ENCODE peak calls at places on chromosomes 7 and 10, in four cellular contexts. S is GM23248, F is IMR-90, T is fibroblast of lung. D is an unnamed sample.
A peak's percentile ranks its signal among the peaks of the same experiment; 100 is the strongest.

GRCh38 chr7:116380030-116380429 is 119.5 kb upstream of the CAV2 start:
- DNase-seq in T (peak; percentile 43), S (peak; percentile 79), F (peak; percentile 62), D (no peak)

GRCh38 chr10:85788570-85788969 is 578.0 kb downstream of the GRID1 start:
- DNase-seq in T (no peak), F (no peak), S (no peak), D (no peak)

GRCh38 chr7:6579446-6579845 is 2.2 kb downstream of the ZDHHC4 start:
- DNase-seq in T (peak; percentile 8), F (peak; percentile 42), S (peak; percentile 54), D (no peak)

GRCh38 chr10:79223346-79224048 is 123.8 kb upstream of the PPIF start:
- DNase-seq in F (peak; percentile 86), T (peak; percentile 82), S (no peak), D (no peak)

GRCh38 chr7:140533394-140533872 is 54.1 kb upstream of the MKRN1 start:
- DNase-seq in S (no peak), T (no peak), F (peak; percentile 29), D (no peak)

GRCh38 chr7:98640375-98640774 is 23.3 kb downstream of the NPTX2 start:
- DNase-seq in F (no peak), S (no peak), T (no peak), D (no peak)

GRCh38 chr10:30184397-30185033 is 125.1 kb upstream of the JCAD start:
- DNase-seq in T (peak; percentile 46), S (peak; percentile 47), F (peak; percentile 23), D (no peak)

GRCh38 chr10:100334762-100335161 is 4.7 kb upstream of the PKD2L1 start:
- DNase-seq in S (no peak), T (no peak), F (no peak), D (no peak)

GRCh38 chr10:132207536-132208488 is 21.1 kb downstream of the DPYSL4 start:
- DNase-seq in T (no peak), F (no peak), S (no peak), D (no peak)

GRCh38 chr7:25611196-25611595 is 382.9 kb upstream of the NPVF start:
- DNase-seq in T (no peak), S (no peak), F (no peak), D (no peak)

GRCh38 chr7:3861941-3862340 is 560.9 kb downstream of the SDK1 start:
- DNase-seq in T (peak; percentile 81), F (peak; percentile 87), S (no peak), D (peak; percentile 86)

GRCh38 chr7:141262101-141262819 is 188.4 kb downstream of the TMEM178B start:
- DNase-seq in F (no peak), T (no peak), S (peak; percentile 26), D (no peak)

GRCh38 chr10:78310481-78311080 is 276.9 kb downstream of the RPS24 start:
- DNase-seq in S (no peak), T (no peak), F (no peak), D (no peak)

GRCh38 chr10:128604025-128604424 is 477.8 kb upstream of the MKI67 start:
- DNase-seq in S (no peak), F (no peak), T (no peak), D (no peak)

GRCh38 chr7:82210422-82211184 is 233.0 kb downstream of the CACNA2D1 start:
- DNase-seq in S (peak; percentile 8), T (no peak), F (peak; percentile 18), D (peak; percentile 4)

GRCh38 chr7:38681882-38682281 is 50.7 kb upstream of the AMPH start:
- DNase-seq in T (no peak), F (peak; percentile 31), S (peak; percentile 18), D (no peak)

GRCh38 chr10:113644185-113645120 is 19.4 kb downstream of the NRAP start:
- DNase-seq in F (peak; percentile 77), T (peak; percentile 84), S (peak; percentile 69), D (peak; percentile 55)

GRCh38 chr10:79409038-79410035 is 36.1 kb downstream of the ZCCHC24 start:
- DNase-seq in F (no peak), S (no peak), T (no peak), D (no peak)

GRCh38 chr7:22627136-22627535 is 99.9 kb upstream of the IL6 start:
- DNase-seq in T (peak; percentile 93), S (peak; percentile 45), F (peak; percentile 29), D (no peak)

GRCh38 chr7:100894860-100895700 is 608 bp downstream of the ACHE start:
- DNase-seq in S (peak; percentile 48), F (no peak), T (no peak), D (no peak)

GRCh38 chr10:116521424-116522305 is 24.1 kb upstream of the PNLIP start:
- DNase-seq in T (peak; percentile 27), S (peak; percentile 58), F (peak; percentile 52), D (peak; percentile 30)

GRCh38 chr10:126259883-126260282 is 128.4 kb downstream of the ADAM12 start:
- DNase-seq in T (no peak), F (no peak), S (no peak), D (no peak)

GRCh38 chr7:78039791-78040776 is 241.5 kb downstream of the PHTF2 start:
- DNase-seq in T (no peak), S (peak; percentile 26), F (no peak), D (no peak)

GRCh38 chr7:120920034-120920433 is 30.5 kb upstream of the ING3 start:
- DNase-seq in T (no peak), F (no peak), S (no peak), D (no peak)

GRCh38 chr10:54554028-54554427 is 247.0 kb downstream of the PCDH15 start:
- DNase-seq in T (no peak), S (no peak), F (no peak), D (no peak)

GRCh38 chr7:28301148-28301641 is 111.1 kb upstream of the CREB5 start:
- DNase-seq in T (peak; percentile 68), S (peak; percentile 88), F (peak; percentile 51), D (peak; percentile 79)

GRCh38 chr10:111004016-111004415 is 72.8 kb upstream of the ADRA2A start:
- DNase-seq in S (peak; percentile 16), F (no peak), T (no peak), D (peak; percentile 35)

GRCh38 chr10:71708301-71708703 is 11.3 kb downstream of the C10orf105 start:
- DNase-seq in S (peak; percentile 57), F (no peak), T (peak; percentile 19), D (no peak)

GRCh38 chr10:46033602-46034011 is 3.2 kb upstream of the NCOA4 start:
- DNase-seq in F (peak; percentile 83), T (peak; percentile 79), S (peak; percentile 86), D (peak; percentile 73)

GRCh38 chr7:151700621-151701185 is 176.2 kb downstream of the PRKAG2 start:
- DNase-seq in F (peak; percentile 62), S (peak; percentile 84), T (peak; percentile 79), D (peak; percentile 28)

GRCh38 chr10:61076572-61077114 is 132.7 kb upstream of the RHOBTB1 start:
- DNase-seq in S (no peak), T (no peak), F (no peak), D (no peak)

GRCh38 chr10:7872041-7872442 is 53.7 kb downstream of the TAF3 start:
- DNase-seq in T (no peak), F (peak; percentile 11), S (peak; percentile 44), D (peak; percentile 27)

GRCh38 chr7:12570148-12570528 is 382 bp upstream of the SCIN start:
- DNase-seq in T (no peak), F (no peak), S (peak; percentile 54), D (peak; percentile 67)

GRCh38 chr10:24417053-24417452 is 208.1 kb downstream of the KIAA1217 start:
- DNase-seq in F (no peak), T (no peak), S (no peak), D (no peak)

GRCh38 chr7:75617634-75618234 is 121.0 kb downstream of the HIP1 start:
- DNase-seq in T (peak; percentile 6), S (no peak), F (no peak), D (no peak)

GRCh38 chr10:98150544-98150943 is 16.1 kb downstream of the R3HCC1L start:
- DNase-seq in S (no peak), T (peak; percentile 69), F (peak; percentile 56), D (no peak)

GRCh38 chr7:41170466-41170865 is 532.4 kb downstream of the INHBA start:
- DNase-seq in S (no peak), T (peak; percentile 47), F (peak; percentile 20), D (no peak)

GRCh38 chr10:6348091-6348862 is 145.5 kb downstream of the PFKFB3 start:
- DNase-seq in T (peak; percentile 70), S (peak; percentile 64), F (no peak), D (no peak)

DNA sequence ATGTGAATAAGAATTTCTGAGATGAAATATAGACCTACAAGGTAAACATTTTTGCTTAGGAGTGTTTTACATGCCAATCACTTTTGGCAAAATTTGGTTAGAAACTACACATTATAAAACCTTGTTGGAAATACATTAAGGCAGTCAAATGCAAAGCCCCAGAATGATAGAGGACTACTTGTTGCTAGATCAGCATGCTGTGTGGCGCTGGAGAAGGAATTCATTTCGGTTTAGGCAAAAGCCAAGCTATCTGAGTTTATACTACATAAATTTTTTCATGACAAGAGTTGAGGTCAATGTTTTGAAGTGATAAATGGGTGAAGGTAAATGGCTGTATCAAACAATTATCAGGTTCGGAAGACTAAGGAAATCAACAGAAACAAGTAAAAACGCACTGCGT is 2.3 kb downstream of the BMPER start:
- DNase-seq in S (no peak), T (no peak), F (no peak), D (no peak)
- H3K4me2 ChIP-seq in S (peak overlapping the region; percentile 99), T (peak overlapping the region; percentile 56), F (no peak overlapping the region), D (no peak overlapping the region)

GRCh38 chr7:53022893-53023292 is 12.5 kb upstream of the POM121L12 start:
- DNase-seq in S (no peak), F (no peak), T (no peak), D (no peak)
- H2AFZ ChIP-seq in S (no peak overlapping the region), F (no peak overlapping the region), T (no peak overlapping the region), D (no peak overlapping the region)

GRCh38 chr7:55533050-55533728 is 39.1 kb downstream of the VOPP1 start:
- DNase-seq in F (peak; percentile 86), T (peak; percentile 78), S (peak; percentile 67), D (peak; percentile 90)
- H3K9ac ChIP-seq in F (no peak overlapping the region), T (no peak overlapping the region), S (no peak overlapping the region), D (peak overlapping the region; percentile 54)

DNA sequence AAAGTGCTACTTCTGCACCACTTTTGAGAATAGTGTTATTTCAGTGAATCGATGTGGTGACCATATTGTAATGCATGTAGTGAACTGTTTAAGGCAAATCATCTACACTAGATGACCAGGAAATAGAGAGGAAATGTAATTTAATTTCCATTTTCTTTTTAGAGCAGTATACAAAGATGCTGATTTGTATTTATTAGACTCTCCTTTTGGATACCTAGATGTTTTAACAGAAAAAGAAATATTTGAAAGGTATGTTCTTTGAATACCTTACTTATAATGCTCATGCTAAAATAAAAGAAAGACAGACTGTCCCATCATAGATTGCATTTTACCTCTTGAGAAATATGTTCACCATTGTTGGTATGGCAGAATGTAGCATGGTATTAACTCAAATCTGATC is 110.4 kb downstream of the CFTR start:
- DNase-seq in T (no peak), F (no peak), S (no peak), D (no peak)
- H3K4me2 ChIP-seq in T (no peak overlapping the region), F (no peak overlapping the region), S (no peak overlapping the region), D (no peak overlapping the region)

GRCh38 chr7:36192050-36192824 is 39.2 kb downstream of the EEPD1 start:
- DNase-seq in T (peak; percentile 84), S (peak; percentile 93), F (peak; percentile 98), D (no peak)
- H2AFZ ChIP-seq in T (no peak overlapping the region), S (peak overlapping the region; percentile 73), F (no peak overlapping the region), D (no peak overlapping the region)

GRCh38 chr7:155882596-155882995 is 70.3 kb upstream of the SHH start:
- DNase-seq in F (peak; percentile 80), T (peak; percentile 60), S (peak; percentile 17), D (no peak)
- H3K9ac ChIP-seq in F (no peak overlapping the region), T (no peak overlapping the region), S (no peak overlapping the region), D (no peak overlapping the region)